ENCODE peak calls at places on chromosomes 7 and 10, in five cellular contexts. One of them, this sample, is unnamed.

GRCh38 chr7:139034336-139034735 is 1.5 kb downstream of the ZC3HAV1L start:
- DNase-seq in GM12891: no peak
- DNase-seq in A549: no peak
- DNase-seq in uterus: no peak
- DNase-seq in upper lobe of left lung: no peak
- DNase-seq in this sample: no peak

GRCh38 chr7:82020076-82020475 is 250.2 kb upstream of the HGF start:
- DNase-seq in GM12891: no peak
- DNase-seq in A549: no peak
- DNase-seq in uterus: no peak
- DNase-seq in upper lobe of left lung: no peak
- DNase-seq in this sample: no peak

GRCh38 chr7:116782177-116782711 is 80.1 kb upstream of the CAPZA2 start:
- DNase-seq in GM12891: no peak
- DNase-seq in A549: no peak
- DNase-seq in uterus: no peak
- DNase-seq in upper lobe of left lung: no peak
- DNase-seq in this sample: no peak

GRCh38 chr10:639001-639750 is 50.3 kb downstream of the DIP2C start:
- DNase-seq in GM12891: no peak
- DNase-seq in A549: no peak
- DNase-seq in uterus: no peak
- DNase-seq in upper lobe of left lung: no peak
- DNase-seq in this sample: no peak

GRCh38 chr7:64494912-64495461 is 67.9 kb downstream of the ZNF680 start:
- DNase-seq in GM12891: no peak
- DNase-seq in A549: no peak
- DNase-seq in uterus: no peak
- DNase-seq in upper lobe of left lung: no peak
- DNase-seq in this sample: no peak

GRCh38 chr7:86437951-86438450 is 205.7 kb upstream of the GRM3 start:
- DNase-seq in GM12891: no peak
- DNase-seq in A549: no peak
- DNase-seq in uterus: no peak
- DNase-seq in upper lobe of left lung: no peak
- DNase-seq in this sample: no peak

GRCh38 chr7:3683886-3684539 is 383.0 kb downstream of the SDK1 start:
- DNase-seq in GM12891: no peak
- DNase-seq in A549: no peak
- DNase-seq in uterus: no peak
- DNase-seq in upper lobe of left lung: no peak
- DNase-seq in this sample: no peak

GRCh38 chr7:54906963-54907362 is 111.9 kb upstream of the EGFR start:
- DNase-seq in GM12891: no peak
- DNase-seq in A549: no peak
- DNase-seq in uterus: no peak
- DNase-seq in upper lobe of left lung: no peak
- DNase-seq in this sample: no peak

GRCh38 chr10:33955676-33956075 is 621.2 kb upstream of the NRP1 start:
- DNase-seq in GM12891: no peak
- DNase-seq in A549: no peak
- DNase-seq in uterus: no peak
- DNase-seq in upper lobe of left lung: no peak
- DNase-seq in this sample: no peak

DNA sequence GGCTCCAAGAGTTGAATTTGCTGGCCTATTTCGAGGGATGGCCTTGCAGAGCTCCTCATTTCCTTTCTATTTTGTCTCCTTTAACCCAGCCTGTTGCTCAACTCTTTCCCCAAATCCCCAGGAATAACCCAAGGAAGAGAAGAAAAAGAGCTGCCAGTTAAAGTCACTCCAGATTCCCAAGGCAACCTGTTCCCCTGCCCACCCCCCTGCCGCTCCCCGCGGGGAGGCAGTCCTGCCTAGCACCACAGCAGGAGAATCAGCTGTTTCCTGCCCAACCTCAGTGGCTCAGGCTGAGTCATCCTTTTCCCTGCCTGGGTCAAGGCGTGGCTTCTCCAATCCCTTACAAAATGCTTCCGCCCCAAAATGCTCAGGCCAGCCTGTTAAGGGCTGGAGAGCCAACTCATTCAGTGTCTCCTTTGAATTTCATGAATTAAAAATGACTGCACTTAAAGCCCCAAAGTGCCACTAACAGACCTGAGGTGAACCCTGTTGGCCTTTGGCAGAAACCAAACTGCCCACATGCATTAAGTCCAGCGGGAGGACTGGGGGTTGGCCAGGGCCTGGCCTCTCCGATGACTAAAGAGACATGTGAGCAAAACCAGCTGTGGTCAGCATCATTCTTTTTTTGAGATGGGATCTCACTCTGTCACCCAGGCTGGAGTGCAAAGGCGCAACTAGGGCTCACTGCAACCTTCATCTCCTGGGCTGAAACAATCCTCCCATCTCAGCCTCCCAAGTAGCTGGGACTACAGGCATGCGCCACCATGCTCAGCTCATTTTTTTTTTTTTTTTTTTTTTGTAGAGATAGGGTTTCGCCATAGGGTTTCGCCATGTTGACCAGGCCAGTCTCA is 83.2 kb upstream of the KIF5B start:
- DNase-seq in GM12891: no peak
- DNase-seq in A549: peak; percentile 90
- DNase-seq in uterus: peak; percentile 75
- DNase-seq in upper lobe of left lung: peak; percentile 93
- DNase-seq in this sample: peak; percentile 91
- TF ChIP-seq POLR2A in GM12891: no peak
- TF ChIP-seq POLR2A in A549: peak; percentile 8
- TF ChIP-seq POLR2A in uterus: no peak
- TF ChIP-seq POLR2A in upper lobe of left lung: no peak
- TF ChIP-seq POLR2A in this sample: peak; percentile 17

GRCh38 chr10:28532509-28533314 is at the start of gene WAC:
- DNase-seq in GM12891: peak; percentile 76
- DNase-seq in A549: peak; percentile 93
- DNase-seq in uterus: peak; percentile 97
- DNase-seq in upper lobe of left lung: peak; percentile 95
- DNase-seq in this sample: peak; percentile 79
- TF ChIP-seq POLR2A in GM12891: peak; percentile 80
- TF ChIP-seq POLR2A in A549: peak; percentile 60
- TF ChIP-seq POLR2A in uterus: peak; percentile 82
- TF ChIP-seq POLR2A in upper lobe of left lung: peak; percentile 85
- TF ChIP-seq POLR2A in this sample: peak; percentile 52

GRCh38 chr7:151080091-151080521 is 503 bp downstream of the FASTK start:
- DNase-seq in GM12891: no peak
- DNase-seq in A549: peak; percentile 45
- DNase-seq in uterus: no peak
- DNase-seq in upper lobe of left lung: no peak
- DNase-seq in this sample: no peak

GRCh38 chr7:151082151-151083070 is 882 bp downstream of the TMUB1 start:
- DNase-seq in GM12891: no peak
- DNase-seq in A549: no peak
- DNase-seq in uterus: peak; percentile 32
- DNase-seq in upper lobe of left lung: no peak
- DNase-seq in this sample: no peak

GRCh38 chr7:151079199-151079910 is 1.3 kb downstream of the FASTK start:
- DNase-seq in GM12891: no peak
- DNase-seq in A549: no peak
- DNase-seq in uterus: peak; percentile 16
- DNase-seq in upper lobe of left lung: no peak
- DNase-seq in this sample: no peak

GRCh38 chr7:151081170-151082101 is 827 bp upstream of the FASTK start:
- DNase-seq in GM12891: no peak
- DNase-seq in A549: peak; percentile 46
- DNase-seq in uterus: peak; percentile 43
- DNase-seq in upper lobe of left lung: no peak
- DNase-seq in this sample: no peak

DNA sequence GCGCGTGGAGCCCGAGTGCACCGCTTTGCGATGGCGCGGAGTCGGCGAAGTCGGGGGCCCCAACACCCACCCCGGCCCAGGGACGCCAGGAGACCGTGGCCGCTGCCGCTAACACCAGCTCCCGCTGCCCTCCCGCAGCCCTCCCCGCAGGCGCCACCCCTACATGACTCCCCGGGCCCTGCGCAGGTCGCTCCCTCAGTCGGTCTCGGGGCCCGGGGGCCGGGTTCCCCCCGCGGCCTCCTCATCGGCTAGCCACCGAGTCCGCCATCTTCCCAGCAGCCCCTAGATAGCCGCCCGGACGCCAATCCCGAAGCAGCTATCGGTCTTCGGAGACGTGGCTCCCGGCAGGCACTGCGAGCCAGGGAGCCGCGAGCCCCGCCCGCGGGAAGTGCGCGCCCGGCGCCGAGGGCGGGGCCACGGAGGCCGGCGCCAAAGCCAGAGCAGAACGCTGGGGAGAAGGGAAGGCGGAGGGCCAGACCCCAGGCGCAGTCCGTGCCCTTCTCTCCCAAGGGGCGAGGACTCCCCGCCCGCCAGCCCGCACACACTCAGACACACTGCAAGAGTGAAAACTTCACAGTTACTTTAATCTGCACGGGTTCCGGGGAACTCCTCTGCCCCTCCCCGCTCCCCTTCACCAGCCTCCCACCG is at the start of gene FASTK:
- DNase-seq in GM12891: peak; percentile 98
- DNase-seq in A549: peak; percentile 89
- DNase-seq in uterus: peak; percentile 89
- DNase-seq in upper lobe of left lung: peak; percentile 95
- DNase-seq in this sample: peak; percentile 94
- TF ChIP-seq POLR2A in GM12891: peak; percentile 84
- TF ChIP-seq POLR2A in A549: peak; percentile 82
- TF ChIP-seq POLR2A in uterus: peak; percentile 64
- TF ChIP-seq POLR2A in upper lobe of left lung: peak; percentile 74
- TF ChIP-seq POLR2A in this sample: peak; percentile 87

DNA sequence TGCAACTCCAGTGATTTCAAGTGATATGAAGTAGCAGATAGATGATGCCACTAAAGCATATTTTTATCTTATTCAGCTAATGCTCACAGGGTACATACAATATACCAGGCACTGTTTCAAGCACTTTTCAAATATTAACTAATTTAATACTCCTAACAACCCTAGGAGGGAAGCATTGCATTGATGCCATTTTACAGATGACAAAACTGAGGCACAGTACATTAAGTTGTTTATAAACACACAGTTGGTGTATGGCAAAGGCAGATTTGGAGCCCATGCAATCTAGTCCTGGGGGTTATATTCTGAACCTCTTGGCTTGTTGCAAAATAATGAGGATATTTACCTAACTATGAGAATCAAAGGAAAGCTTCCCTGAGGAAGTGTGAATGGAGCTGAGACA is 371.0 kb downstream of the SFMBT2 start:
- DNase-seq in GM12891: no peak
- DNase-seq in A549: no peak
- DNase-seq in uterus: no peak
- DNase-seq in upper lobe of left lung: no peak
- DNase-seq in this sample: no peak
- TF ChIP-seq POLR2A in GM12891: no peak
- TF ChIP-seq POLR2A in A549: no peak
- TF ChIP-seq POLR2A in uterus: no peak
- TF ChIP-seq POLR2A in upper lobe of left lung: no peak
- TF ChIP-seq POLR2A in this sample: no peak

GRCh38 chr10:6062101-6062771 is at the start of gene IL2RA:
- DNase-seq in GM12891: no peak
- DNase-seq in A549: no peak
- DNase-seq in uterus: no peak
- DNase-seq in upper lobe of left lung: no peak
- DNase-seq in this sample: no peak
- TF ChIP-seq POLR2A in GM12891: no peak
- TF ChIP-seq POLR2A in A549: no peak
- TF ChIP-seq POLR2A in uterus: no peak
- TF ChIP-seq POLR2A in upper lobe of left lung: no peak
- TF ChIP-seq POLR2A in this sample: no peak

DNA sequence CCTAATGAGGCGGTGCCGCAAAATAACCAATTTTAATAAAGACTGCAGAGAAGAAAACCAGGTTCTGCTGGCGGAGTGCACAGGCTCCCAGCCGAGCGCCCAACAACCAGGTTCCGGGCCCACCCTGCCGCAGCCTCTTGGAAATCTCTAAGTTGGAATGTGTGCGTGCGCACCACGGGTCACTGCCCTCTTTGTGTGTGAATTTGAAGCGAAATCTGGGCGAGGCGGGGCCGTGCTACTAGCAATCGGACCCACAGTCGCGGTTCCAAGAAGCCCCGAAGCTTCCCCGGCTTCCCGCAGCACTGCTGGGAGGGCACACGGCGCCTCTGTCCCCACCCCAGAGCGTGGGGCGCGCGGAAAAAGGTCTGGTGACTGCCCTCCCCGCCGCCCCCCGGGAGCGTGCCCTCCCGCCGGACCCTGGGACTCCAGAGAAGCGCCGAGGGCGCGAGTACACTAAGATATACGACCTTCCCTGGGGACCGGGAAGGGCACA is 652 bp upstream of the MAP3K8 start:
- DNase-seq in GM12891: no peak
- DNase-seq in A549: peak; percentile 90
- DNase-seq in uterus: peak; percentile 80
- DNase-seq in upper lobe of left lung: peak; percentile 84
- DNase-seq in this sample: no peak
- TF ChIP-seq POLR2A in GM12891: peak; percentile 77
- TF ChIP-seq POLR2A in A549: no peak
- TF ChIP-seq POLR2A in uterus: no peak
- TF ChIP-seq POLR2A in upper lobe of left lung: peak; percentile 26
- TF ChIP-seq POLR2A in this sample: no peak

GRCh38 chr7:74656911-74657691 is 417 bp upstream of the GTF2I start:
- DNase-seq in GM12891: peak; percentile 84
- DNase-seq in A549: peak; percentile 98
- DNase-seq in uterus: peak; percentile 98
- DNase-seq in upper lobe of left lung: peak; percentile 100
- DNase-seq in this sample: peak; percentile 97

GRCh38 chr7:74658171-74659004 is 870 bp downstream of the GTF2I start:
- DNase-seq in GM12891: peak; percentile 79
- DNase-seq in A549: peak; percentile 93
- DNase-seq in uterus: peak; percentile 92
- DNase-seq in upper lobe of left lung: peak; percentile 96
- DNase-seq in this sample: peak; percentile 93

GRCh38 chr7:74656421-74656910 is 1.1 kb upstream of the GTF2I start:
- DNase-seq in GM12891: no peak
- DNase-seq in A549: peak; percentile 45
- DNase-seq in uterus: peak; percentile 36
- DNase-seq in upper lobe of left lung: peak; percentile 69
- DNase-seq in this sample: peak; percentile 29

GRCh38 chr7:74655785-74656420 is 1.6 kb upstream of the GTF2I start:
- DNase-seq in GM12891: no peak
- DNase-seq in A549: no peak
- DNase-seq in uterus: no peak
- DNase-seq in upper lobe of left lung: no peak
- DNase-seq in this sample: no peak

GRCh38 chr7:74657692-74658170 is at the start of gene GTF2I:
- DNase-seq in GM12891: no peak
- DNase-seq in A549: no peak
- DNase-seq in uterus: no peak
- DNase-seq in upper lobe of left lung: peak; percentile 34
- DNase-seq in this sample: peak; percentile 27
- TF ChIP-seq POLR2A in GM12891: peak; percentile 3
- TF ChIP-seq POLR2A in A549: no peak
- TF ChIP-seq POLR2A in uterus: no peak
- TF ChIP-seq POLR2A in upper lobe of left lung: no peak
- TF ChIP-seq POLR2A in this sample: peak; percentile 45